ENCODE peak calls at places on chromosomes 2 and 18, in four cellular contexts. Q is H9, V is trophoblast cell, R is IMR-90. T is an unnamed sample.

GRCh38 chr18:77234504-77235365 is 14.9 kb upstream of the GALR1 start:
- DNase-seq in R (no peak), Q (no peak), V (no peak), T (no peak)

GRCh38 chr2:135144343-135144742 is 92.3 kb downstream of the RAB3GAP1 start:
- DNase-seq in R (no peak), V (peak), Q (no peak), T (no peak)

GRCh38 chr18:1663879-1664705 is 759.4 kb downstream of the ADCYAP1 start:
- DNase-seq in V (peak), R (no peak), Q (peak), T (peak)

GRCh38 chr2:152415231-152415642 is 80.3 kb downstream of the FMNL2 start:
- DNase-seq in Q (no peak), V (peak), R (peak), T (no peak)

GRCh38 chr2:129888461-129888860 is 91.0 kb upstream of the RAB6C start:
- DNase-seq in R (no peak), V (no peak), Q (no peak), T (no peak)

GRCh38 chr2:181106229-181106628 is 125.8 kb downstream of the UBE2E3 start:
- DNase-seq in Q (no peak), R (no peak), V (no peak), T (no peak)

GRCh38 chr2:67516899-67517530 is 119.9 kb downstream of the ETAA1 start:
- DNase-seq in R (peak), V (no peak), Q (no peak), T (no peak)

GRCh38 chr2:3198119-3198518 is 179.5 kb downstream of the EIPR1 start:
- DNase-seq in V (no peak), Q (peak), R (no peak), T (peak)

GRCh38 chr2:191995285-191995684 is 148.4 kb upstream of the CAVIN2 start:
- DNase-seq in V (no peak), Q (no peak), R (peak), T (no peak)

GRCh38 chr2:132443106-132443505 is 26.5 kb downstream of the GPR39 start:
- DNase-seq in R (no peak), Q (no peak), V (no peak), T (no peak)

GRCh38 chr2:26759845-26760244 is 4.2 kb upstream of the SLC35F6 start:
- DNase-seq in Q (no peak), V (no peak), R (no peak), T (no peak)

GRCh38 chr18:58714259-58714658 is 43.0 kb downstream of the MALT1 start:
- DNase-seq in R (no peak), V (no peak), Q (no peak), T (no peak)

GRCh38 chr2:64114063-64114911 is 29.9 kb downstream of the PELI1 start:
- DNase-seq in V (peak), Q (no peak), R (peak), T (no peak)

GRCh38 chr2:32622570-32623310 is 5.1 kb upstream of the TTC27 start:
- DNase-seq in R (no peak), V (no peak), Q (no peak), T (no peak)

GRCh38 chr18:53375641-53376040 is 848.8 kb downstream of the MBD2 start:
- DNase-seq in V (no peak), R (no peak), Q (no peak), T (no peak)

GRCh38 chr2:219362524-219363164 is 25.1 kb downstream of the DNPEP start:
- DNase-seq in Q (no peak), R (peak), V (peak), T (no peak)

GRCh38 chr2:195468771-195469170 is 188.3 kb upstream of the SLC39A10 start:
- DNase-seq in Q (no peak), V (peak), R (peak), T (no peak)

GRCh38 chr2:182901748-182902147 is 35.3 kb upstream of the FRZB start:
- DNase-seq in Q (no peak), V (no peak), R (no peak), T (no peak)

GRCh38 chr2:68414452-68414851 is 49.4 kb downstream of the PLEK start:
- DNase-seq in Q (no peak), V (no peak), R (no peak), T (no peak)

GRCh38 chr2:41414486-41415230 is 633.2 kb upstream of the PKDCC start:
- DNase-seq in Q (peak), R (no peak), V (peak), T (peak)

GRCh38 chr2:95121495-95122196 is at the start of gene MRPS5:
- DNase-seq in Q (peak), R (peak), V (peak), T (peak)
- H3K14ac ChIP-seq in Q (peak), R (peak), V (peak), T (peak)

DNA sequence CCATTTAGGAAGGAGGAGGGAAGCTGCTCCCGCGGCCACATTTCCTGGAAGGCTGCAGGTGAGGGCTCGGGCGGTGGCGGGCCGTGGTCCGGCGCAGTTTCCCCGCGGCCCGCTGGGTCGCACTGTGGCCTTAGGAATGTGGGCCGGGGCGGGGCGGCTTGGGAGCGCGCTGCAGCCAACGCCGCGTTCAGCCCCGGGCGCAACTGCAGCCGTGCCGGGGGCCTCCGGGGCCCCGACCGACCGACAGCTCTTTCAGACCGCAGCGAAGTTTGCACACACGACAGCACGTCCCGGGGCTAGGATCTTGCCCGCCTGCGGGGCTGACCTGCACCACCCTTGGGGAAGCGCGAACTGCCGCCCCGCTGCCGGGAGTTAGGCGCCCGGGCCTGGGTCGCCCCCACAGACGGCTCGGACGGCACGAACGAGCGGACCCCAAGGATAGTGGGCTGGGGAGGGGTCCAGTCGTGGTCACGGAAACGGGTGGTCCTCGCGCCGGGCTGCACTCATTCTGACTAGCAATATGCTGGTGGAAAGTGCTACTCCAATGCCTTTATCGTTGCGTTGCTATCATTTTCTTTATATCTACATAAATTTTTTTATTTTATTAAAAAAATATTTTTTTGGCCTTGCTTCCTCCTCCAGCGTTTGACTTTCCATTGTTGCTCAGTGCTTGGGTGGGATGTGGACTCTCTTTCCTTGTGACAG is 70.0 kb upstream of the DLX2 start:
- DNase-seq in Q (peak), R (peak), V (peak), T (peak)
- H2AFZ ChIP-seq in Q (peak), R (peak), V (peak), T (peak)

DNA sequence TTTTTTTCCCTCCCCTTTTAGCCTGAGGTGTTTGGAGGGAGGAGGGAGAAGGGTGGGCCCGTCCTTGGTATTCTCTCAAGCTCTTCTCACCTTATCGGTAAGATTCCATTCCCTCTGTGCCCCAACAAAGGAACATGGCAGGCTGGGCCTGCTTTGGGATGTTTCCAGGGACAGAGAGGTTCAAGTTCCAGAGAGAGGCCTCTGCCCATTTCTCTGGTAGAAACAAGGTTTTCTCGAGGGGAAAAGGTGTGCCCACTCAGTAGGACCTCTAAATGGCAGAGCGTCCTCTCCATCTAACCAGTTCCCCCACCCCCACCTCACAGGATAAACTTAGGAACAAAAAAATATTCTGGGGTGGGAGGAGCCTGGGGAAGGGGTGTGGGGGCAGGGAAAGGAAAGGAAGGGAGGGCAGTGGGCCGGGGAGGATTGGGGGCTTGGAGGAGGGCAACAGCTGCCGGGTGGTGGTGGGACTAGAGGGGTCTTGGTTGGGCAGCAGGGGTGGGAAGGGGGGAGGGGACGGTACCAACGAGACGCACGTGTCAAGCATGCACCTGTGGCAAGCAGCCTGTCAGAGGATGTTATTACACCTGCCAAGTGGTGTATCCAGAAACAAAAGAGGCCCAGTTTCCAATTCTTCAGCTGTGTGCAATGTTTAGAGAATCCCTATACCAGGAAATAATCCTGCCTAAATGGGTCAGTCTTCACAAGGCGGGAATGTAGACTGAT is 2.1 kb downstream of the PCBP1 start:
- DNase-seq in V (peak), Q (peak), R (no peak), T (no peak)
- H3K14ac ChIP-seq in V (peak), Q (no peak), R (peak), T (no peak)

DNA sequence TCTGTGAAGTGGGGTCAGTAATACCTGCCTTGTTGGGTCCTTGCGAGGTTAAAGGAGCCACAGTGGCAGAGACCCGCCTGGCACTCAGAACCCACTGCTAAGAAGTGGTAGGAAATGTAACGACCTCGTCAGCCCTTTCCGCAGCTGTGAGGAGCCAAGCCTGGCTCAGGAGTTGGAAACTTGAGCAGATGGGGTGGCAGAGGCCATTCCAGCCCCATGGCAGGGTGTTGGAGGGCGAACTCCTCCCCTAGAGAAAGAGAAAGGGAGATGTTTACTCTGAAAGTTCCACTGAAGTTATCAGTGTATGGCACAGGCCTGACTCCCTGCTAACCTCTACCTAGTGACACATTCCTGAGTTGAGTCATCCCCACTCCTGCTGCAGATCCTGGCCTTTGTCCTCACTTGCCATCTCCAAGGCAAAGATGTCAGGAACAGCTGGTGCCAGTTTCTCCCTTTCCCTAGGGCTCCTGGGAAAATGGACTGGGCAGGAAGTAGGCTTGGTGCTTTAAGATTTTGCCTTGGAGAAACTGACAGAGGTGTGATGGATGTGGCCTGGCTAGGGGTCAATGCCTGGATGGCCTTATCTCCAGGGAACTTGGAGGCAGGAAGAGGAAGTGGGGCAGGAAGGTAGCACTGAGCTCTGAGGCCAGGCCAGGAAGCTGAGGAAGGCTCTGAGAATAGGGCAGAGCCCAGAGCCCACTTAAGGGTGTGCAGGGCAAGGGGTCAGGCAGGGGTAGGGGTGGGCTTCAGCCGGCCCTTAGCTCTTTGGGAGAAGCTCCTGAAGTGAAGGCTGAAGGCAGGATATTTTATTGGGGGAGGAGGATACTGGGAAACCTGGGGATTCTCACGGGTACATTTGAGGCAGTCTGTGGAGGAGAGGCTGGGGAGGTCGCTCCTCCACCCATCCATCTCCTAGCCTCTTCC is 888 bp downstream of the VAMP5 start:
- DNase-seq in R (peak), Q (no peak), V (peak), T (no peak)
- H2AFZ ChIP-seq in R (peak), Q (no peak), V (peak), T (peak)

DNA sequence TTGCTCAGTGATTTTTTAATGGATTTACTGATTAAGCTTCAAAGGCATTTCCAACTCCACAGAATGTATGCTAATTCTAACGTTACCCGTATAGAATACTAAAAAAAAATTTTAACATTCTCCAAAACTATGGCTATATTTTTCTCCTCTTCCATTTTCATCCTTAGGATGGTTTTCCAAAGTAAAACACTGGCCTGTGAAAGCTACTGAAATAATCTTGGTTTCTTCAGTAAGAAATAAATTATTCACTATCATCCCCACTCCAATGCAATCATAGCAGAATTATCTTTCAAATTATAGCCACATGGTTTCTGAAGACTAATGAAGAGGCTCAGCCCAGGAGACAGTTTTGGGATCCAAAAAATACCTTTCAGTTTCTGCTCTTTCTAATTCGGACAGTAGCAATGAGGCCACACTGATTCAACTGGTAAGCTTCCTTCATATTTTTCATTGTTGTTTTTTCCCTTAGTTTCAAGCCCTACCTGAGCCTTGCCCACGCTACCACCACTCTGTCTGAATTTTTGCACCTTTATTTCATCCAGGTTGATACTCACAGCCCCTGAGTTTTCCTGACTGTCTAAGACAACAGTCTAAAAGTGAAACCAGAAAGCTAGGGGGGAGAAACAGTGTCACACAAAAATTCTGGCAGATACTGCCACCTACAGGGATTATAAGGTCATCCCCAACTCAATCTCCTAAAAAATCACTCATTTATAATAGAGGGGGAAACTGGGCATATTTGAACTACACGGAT is 887.9 kb downstream of the NRXN1 start:
- DNase-seq in R (no peak), Q (no peak), V (peak), T (peak)
- H3K14ac ChIP-seq in R (no peak), Q (no peak), V (no peak), T (no peak)

GRCh38 chr2:184799386-184799785 is 201.1 kb downstream of the ZNF804A start:
- DNase-seq in Q (no peak), R (no peak), V (no peak), T (no peak)
- H2AFZ ChIP-seq in Q (no peak), R (no peak), V (no peak), T (no peak)

T was measured in neuronal stem cell.